ENCODE peak calls at places on chromosome 14, in nine cellular contexts. B is kidney, I is fibroblast of lung, Y is suprapubic skin, U is foreskin fibroblast, H is A549, K is upper lobe of right lung, J is lung, G is endodermal cell. Q is an unnamed sample.

GRCh38 chr14:49999216-49999761 is 106.4 kb downstream of the ARF6 start:
- DNase-seq in B (peak), K (peak), I (peak), Y (peak), H (peak), G (peak), J (peak), U (peak), Q (peak)

GRCh38 chr14:70087380-70087697 is 101.4 kb downstream of the SLC8A3 start:
- DNase-seq in G (no peak), B (no peak), J (no peak), Y (no peak), H (no peak), I (no peak), U (no peak), K (no peak), Q (no peak)

GRCh38 chr14:22819191-22819988 is 4.2 kb upstream of the SLC7A7 start:
- DNase-seq in G (peak), Y (no peak), K (peak), B (peak), J (no peak), H (peak), U (no peak), I (peak), Q (peak)

GRCh38 chr14:79325071-79325470 is 886.2 kb downstream of the DIO2 start:
- DNase-seq in B (no peak), J (peak), G (no peak), U (no peak), H (peak), K (no peak), I (peak), Y (no peak), Q (no peak)

GRCh38 chr14:24556756-24557155 is 19.3 kb downstream of the CTSG start:
- DNase-seq in H (no peak), G (no peak), J (no peak), B (no peak), I (no peak), U (no peak), Y (no peak), K (no peak), Q (peak)

GRCh38 chr14:73729015-73729330 is 14.8 kb upstream of the PNMA1 start:
- DNase-seq in I (no peak), J (no peak), Y (no peak), H (no peak), G (no peak), K (no peak), U (no peak), B (no peak), Q (no peak)

GRCh38 chr14:75247286-75247922 is 31.2 kb upstream of the FOS start:
- DNase-seq in B (peak), Y (no peak), U (no peak), G (no peak), J (no peak), I (no peak), K (no peak), H (no peak), Q (no peak)

GRCh38 chr14:86296173-86296572 is 766.2 kb downstream of the FLRT2 start:
- DNase-seq in B (no peak), H (no peak), Y (no peak), I (peak), K (no peak), J (no peak), U (no peak), G (no peak), Q (peak)

GRCh38 chr14:75285331-75285730 is 6.7 kb downstream of the FOS start:
- DNase-seq in Y (peak), H (no peak), G (no peak), K (no peak), J (no peak), I (no peak), B (no peak), U (no peak), Q (no peak)

GRCh38 chr14:38505221-38506095 is 249.6 kb upstream of the CLEC14A start:
- DNase-seq in Y (no peak), B (no peak), K (no peak), J (no peak), G (no peak), I (peak), U (no peak), H (no peak), Q (peak)

GRCh38 chr14:81447018-81447770 is 47.1 kb upstream of the STON2 start:
- DNase-seq in U (no peak), J (no peak), H (no peak), K (no peak), Y (no peak), I (no peak), B (no peak), G (no peak), Q (no peak)

GRCh38 chr14:89672636-89673279 is 255.7 kb upstream of the FOXN3 start:
- DNase-seq in U (no peak), G (no peak), I (no peak), Y (no peak), J (no peak), H (no peak), B (no peak), K (no peak), Q (peak)

GRCh38 chr14:72545411-72546311 is 348.2 kb downstream of the DPF3 start:
- DNase-seq in J (no peak), K (no peak), Y (no peak), I (no peak), G (peak), H (no peak), U (no peak), B (no peak), Q (no peak)

GRCh38 chr14:72111921-72112320 is 179.7 kb downstream of the RGS6 start:
- DNase-seq in U (no peak), B (no peak), K (no peak), I (no peak), Y (no peak), H (no peak), J (no peak), G (no peak), Q (no peak)

GRCh38 chr14:67964391-67964812 is 144.8 kb downstream of the RAD51B start:
- DNase-seq in I (peak), H (peak), U (peak), Y (no peak), G (no peak), J (no peak), B (no peak), K (no peak), Q (peak)

GRCh38 chr14:53896773-53897172 is 59.9 kb downstream of the BMP4 start:
- DNase-seq in I (peak), U (peak), J (no peak), B (no peak), G (no peak), Y (no peak), K (no peak), H (no peak), Q (no peak)

GRCh38 chr14:35818346-35819115 is 7.6 kb upstream of the BRMS1L start:
- DNase-seq in Y (no peak), J (no peak), I (peak), G (no peak), H (peak), K (no peak), U (peak), B (no peak), Q (peak)

GRCh38 chr14:65131176-65131765 is 29.0 kb upstream of the MAX start:
- DNase-seq in Y (no peak), K (no peak), H (peak), J (no peak), U (peak), B (no peak), I (peak), G (no peak), Q (no peak)

GRCh38 chr14:99001241-99001640 is 270.8 kb downstream of the BCL11B start:
- DNase-seq in B (no peak), Y (no peak), J (no peak), K (no peak), H (peak), G (peak), I (no peak), U (no peak), Q (no peak)

GRCh38 chr14:76937181-76938091 is 91.1 kb downstream of the IRF2BPL start:
- DNase-seq in Y (no peak), I (peak), U (peak), B (no peak), K (no peak), J (no peak), G (peak), H (no peak), Q (peak)

GRCh38 chr14:76708028-76708427 is 53.2 kb upstream of the VASH1 start:
- DNase-seq in H (no peak), G (no peak), U (no peak), J (no peak), I (peak), B (no peak), K (no peak), Y (no peak), Q (peak)

GRCh38 chr14:36663404-36664321 is 2.0 kb downstream of the PAX9 start:
- DNase-seq in Y (no peak), G (peak), U (no peak), K (no peak), J (no peak), B (peak), I (no peak), H (no peak), Q (no peak)

GRCh38 chr14:74647834-74648361 is 35.9 kb upstream of the LTBP2 start:
- DNase-seq in I (no peak), H (no peak), Y (no peak), K (no peak), J (no peak), U (no peak), G (peak), B (no peak), Q (no peak)

GRCh38 chr14:50109342-50109741 is 7.0 kb downstream of the VCPKMT start:
- DNase-seq in G (no peak), Y (no peak), H (peak), B (no peak), J (no peak), K (no peak), U (no peak), I (peak), Q (peak)

GRCh38 chr14:75476274-75476995 is 45.8 kb upstream of the BATF start:
- DNase-seq in J (peak), I (peak), B (no peak), K (peak), G (peak), H (no peak), U (no peak), Y (peak), Q (peak)

GRCh38 chr14:60506462-60506984 is 2.4 kb upstream of the SIX6 start:
- DNase-seq in U (no peak), J (no peak), B (no peak), I (no peak), H (no peak), Y (no peak), G (peak), K (no peak), Q (no peak)

GRCh38 chr14:102580552-102581110 is 11.8 kb upstream of the RCOR1 start:
- DNase-seq in K (no peak), U (peak), I (no peak), B (no peak), Y (no peak), H (no peak), G (no peak), J (no peak), Q (no peak)

GRCh38 chr14:99769123-99769522 is 24.1 kb upstream of the EML1 start:
- DNase-seq in K (no peak), G (peak), Y (peak), U (no peak), I (no peak), B (peak), J (no peak), H (no peak), Q (no peak)

GRCh38 chr14:23663127-23663526 is 27.0 kb downstream of the DHRS2 start:
- DNase-seq in U (no peak), G (no peak), Y (no peak), B (no peak), H (no peak), J (no peak), I (no peak), K (no peak), Q (no peak)

GRCh38 chr14:62179367-62180018 is 417.3 kb downstream of the SNAPC1 start:
- DNase-seq in U (peak), B (no peak), I (peak), Y (no peak), J (peak), G (peak), K (no peak), H (peak), Q (peak)

GRCh38 chr14:20347747-20348146 is 4.3 kb downstream of the PARP2 start:
- DNase-seq in B (no peak), G (no peak), K (no peak), J (no peak), U (no peak), H (no peak), I (no peak), Y (no peak), Q (no peak)

GRCh38 chr14:33643782-33644181 is 307.1 kb downstream of the EGLN3 start:
- DNase-seq in G (no peak), J (no peak), B (no peak), I (no peak), H (no peak), Y (no peak), K (no peak), U (no peak), Q (no peak)

GRCh38 chr14:54564071-54564798 is 2.7 kb upstream of the SAMD4A start:
- DNase-seq in K (no peak), B (no peak), U (no peak), G (no peak), Y (no peak), H (peak), I (peak), J (no peak), Q (peak)

GRCh38 chr14:54177009-54177408 is 219.8 kb upstream of the CDKN3 start:
- DNase-seq in H (no peak), G (no peak), B (no peak), J (no peak), Y (no peak), U (no peak), K (no peak), I (no peak), Q (no peak)

GRCh38 chr14:56325251-56325839 is 207.1 kb downstream of the PELI2 start:
- DNase-seq in K (no peak), Y (no peak), U (no peak), B (no peak), G (no peak), H (no peak), I (peak), J (no peak), Q (peak)

GRCh38 chr14:32006267-32007110 is 70.6 kb upstream of the ARHGAP5 start:
- DNase-seq in H (peak), I (no peak), B (no peak), G (peak), Y (no peak), U (no peak), K (no peak), J (no peak), Q (no peak)

GRCh38 chr14:60589442-60589841 is 59.8 kb downstream of the SIX1 start:
- DNase-seq in I (no peak), Y (no peak), K (no peak), G (no peak), B (no peak), H (no peak), U (no peak), J (no peak), Q (no peak)

GRCh38 chr14:87304404-87304803 is 688.6 kb downstream of the GALC start:
- DNase-seq in I (no peak), K (no peak), G (no peak), J (no peak), U (no peak), B (no peak), H (no peak), Y (no peak), Q (no peak)

GRCh38 chr14:87306770-87307169 is 686.2 kb downstream of the GALC start:
- DNase-seq in U (no peak), H (no peak), I (no peak), Y (no peak), K (no peak), B (no peak), J (no peak), G (no peak), Q (no peak)

GRCh38 chr14:87312138-87312537 is 680.8 kb downstream of the GALC start:
- DNase-seq in U (no peak), G (no peak), Y (no peak), B (no peak), H (no peak), I (no peak), J (no peak), K (no peak), Q (no peak)

GRCh38 chr14:87305345-87305744 is 687.6 kb downstream of the GALC start:
- DNase-seq in G (no peak), U (no peak), J (no peak), Y (no peak), B (no peak), H (no peak), K (no peak), I (no peak), Q (no peak)

GRCh38 chr14:87309557-87309956 is 683.4 kb downstream of the GALC start:
- DNase-seq in B (no peak), H (no peak), I (no peak), U (no peak), K (no peak), Y (no peak), G (no peak), J (no peak), Q (no peak)
- H3K4me3 ChIP-seq in B (no peak), H (no peak), I (no peak), U (no peak), K (no peak), Y (no peak), G (no peak), J (no peak), Q (no peak)

GRCh38 chr14:96961895-96962294 is 164.7 kb downstream of the VRK1 start:
- DNase-seq in K (no peak), I (no peak), B (no peak), G (no peak), J (no peak), Y (no peak), U (no peak), H (no peak), Q (no peak)
- H3K4me3 ChIP-seq in K (no peak), I (no peak), B (no peak), G (no peak), J (no peak), Y (no peak), U (no peak), H (no peak), Q (no peak)

GRCh38 chr14:29236848-29237247 is 470.3 kb downstream of the FOXG1 start:
- DNase-seq in I (peak), U (peak), H (peak), B (no peak), Y (no peak), K (no peak), G (no peak), J (no peak), Q (peak)
- H3K4me3 ChIP-seq in I (no peak), U (no peak), H (no peak), B (no peak), Y (no peak), K (no peak), G (no peak), J (no peak), Q (no peak)

GRCh38 chr14:105776924-105777323 is 250.5 kb downstream of the TMEM121 start:
- DNase-seq in B (no peak), Y (no peak), H (no peak), I (no peak), U (no peak), K (peak), G (no peak), J (no peak), Q (no peak)

GRCh38 chr14:105773584-105773983 is 247.2 kb downstream of the TMEM121 start:
- DNase-seq in J (no peak), Y (no peak), G (no peak), K (peak), I (no peak), B (no peak), H (no peak), U (no peak), Q (no peak)

DNA sequence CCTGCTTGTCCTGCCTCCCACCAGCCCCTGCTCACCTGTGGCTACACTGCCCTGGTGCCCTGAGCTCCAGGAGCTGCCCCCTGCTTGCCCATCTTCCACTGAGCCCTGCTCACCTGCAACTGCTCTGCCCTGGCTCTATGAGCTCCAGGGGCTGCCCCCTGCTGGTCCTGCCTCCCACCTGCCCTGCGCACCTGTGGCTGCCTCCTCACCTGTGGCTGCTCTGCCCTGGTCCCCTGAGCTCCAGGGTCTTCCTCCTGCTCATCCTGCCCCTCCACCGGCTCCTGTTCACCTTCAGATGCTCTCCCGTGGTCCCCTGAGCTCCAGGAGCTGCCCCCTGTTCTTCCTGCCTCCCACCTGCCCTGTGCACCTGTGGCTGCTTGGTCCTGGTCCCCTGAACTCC is 247.6 kb downstream of the TMEM121 start:
- DNase-seq in H (no peak), Y (no peak), K (peak), B (no peak), J (no peak), G (no peak), I (no peak), U (no peak), Q (no peak)
- H3K4me3 ChIP-seq in H (no peak), Y (no peak), K (no peak), B (no peak), J (no peak), G (no peak), I (no peak), U (no peak), Q (no peak)

GRCh38 chr14:51860836-51861583 is 598 bp downstream of the GNG2 start:
- DNase-seq in U (no peak), I (peak), B (no peak), H (no peak), Y (no peak), J (no peak), G (no peak), K (no peak), Q (peak)

GRCh38 chr14:51862171-51862838 is 1.9 kb downstream of the GNG2 start:
- DNase-seq in K (no peak), Y (no peak), I (peak), G (no peak), J (no peak), B (no peak), U (no peak), H (no peak), Q (no peak)

GRCh38 chr14:51860164-51860835 is at the start of gene GNG2:
- DNase-seq in I (peak), B (peak), J (peak), H (peak), U (peak), G (peak), K (peak), Y (peak), Q (peak)

GRCh38 chr14:51865953-51866747 is 5.7 kb downstream of the GNG2 start:
- DNase-seq in G (peak), Y (no peak), B (no peak), H (no peak), I (no peak), K (no peak), U (no peak), J (no peak), Q (no peak)

GRCh38 chr14:51862839-51863235 is 2.4 kb downstream of the GNG2 start:
- DNase-seq in B (no peak), H (no peak), U (no peak), J (no peak), I (peak), Y (no peak), K (no peak), G (no peak), Q (no peak)
- H3K4me3 ChIP-seq in B (no peak), H (no peak), U (peak), J (no peak), I (peak), Y (peak), K (peak), G (peak), Q (peak)

DNA sequence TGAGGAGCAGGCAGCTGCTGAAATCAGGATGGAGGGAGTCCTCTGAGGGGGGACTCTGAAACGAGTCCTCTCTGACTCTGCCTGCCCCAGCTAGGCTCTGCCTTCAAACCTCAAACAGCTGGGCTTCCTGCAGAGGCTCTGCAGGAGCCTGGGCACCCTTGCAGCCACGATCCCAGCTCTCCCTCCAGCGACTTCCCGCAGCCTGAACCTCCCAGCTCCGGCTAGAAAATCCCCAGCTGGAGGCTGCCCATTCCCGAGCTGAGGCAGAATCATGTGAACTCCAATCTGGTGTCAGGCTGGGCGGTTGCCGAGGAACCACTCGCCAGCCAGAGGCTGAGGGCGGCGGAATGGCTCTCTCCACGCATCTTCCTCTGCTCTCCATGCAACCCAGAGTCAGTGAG is at the start of gene GPR68:
- DNase-seq in G (peak), H (no peak), B (peak), Y (no peak), K (no peak), J (no peak), I (peak), U (peak), Q (peak)
- H3K4me3 ChIP-seq in G (no peak), H (no peak), B (no peak), Y (peak), K (peak), J (no peak), I (no peak), U (peak), Q (no peak)

GRCh38 chr14:103825103-103825502 is 22.3 kb downstream of the PPP1R13B start:
- DNase-seq in I (no peak), G (no peak), B (no peak), K (no peak), J (no peak), U (no peak), Y (no peak), H (no peak), Q (no peak)
- H3K4me3 ChIP-seq in I (no peak), G (peak), B (no peak), K (no peak), J (no peak), U (no peak), Y (no peak), H (no peak), Q (no peak)